ENCODE peak calls at places on chromosomes 7 and 10, in four cellular contexts. One of them, this sample, is unnamed.

GRCh38 chr7:102451371-102452054 is 13.2 kb downstream of the ALKBH4 start:
- DNase-seq in stimulated activated CD8-positive, alpha-beta memory T cell treated with anti-CD3 and anti-CD28 coated beads, Interleukin-7, amount 100 ng/mL, for 24 hours: no peak
- DNase-seq in GM12865: no peak
- DNase-seq in anterior cingulate cortex: no peak
- DNase-seq in this sample: no peak

GRCh38 chr7:153616808-153617207 is 435.4 kb upstream of the DPP6 start:
- DNase-seq in GM12865: no peak
- DNase-seq in stimulated activated CD8-positive, alpha-beta memory T cell treated with anti-CD3 and anti-CD28 coated beads, Interleukin-7, amount 100 ng/mL, for 24 hours: no peak
- DNase-seq in anterior cingulate cortex: no peak
- DNase-seq in this sample: no peak

GRCh38 chr7:21934824-21935223 is 10.9 kb downstream of the CDCA7L start:
- DNase-seq in GM12865: no peak
- DNase-seq in stimulated activated CD8-positive, alpha-beta memory T cell treated with anti-CD3 and anti-CD28 coated beads, Interleukin-7, amount 100 ng/mL, for 24 hours: no peak
- DNase-seq in anterior cingulate cortex: no peak
- DNase-seq in this sample: no peak

GRCh38 chr7:11795231-11795630 is 36.8 kb downstream of the THSD7A start:
- DNase-seq in GM12865: no peak
- DNase-seq in stimulated activated CD8-positive, alpha-beta memory T cell treated with anti-CD3 and anti-CD28 coated beads, Interleukin-7, amount 100 ng/mL, for 24 hours: no peak
- DNase-seq in anterior cingulate cortex: no peak
- DNase-seq in this sample: no peak

GRCh38 chr7:133851416-133851815 is 275.7 kb upstream of the LRGUK start:
- DNase-seq in GM12865: no peak
- DNase-seq in stimulated activated CD8-positive, alpha-beta memory T cell treated with anti-CD3 and anti-CD28 coated beads, Interleukin-7, amount 100 ng/mL, for 24 hours: no peak
- DNase-seq in anterior cingulate cortex: no peak
- DNase-seq in this sample: no peak

GRCh38 chr10:103502849-103503660 is 9.6 kb downstream of the NEURL1 start:
- DNase-seq in GM12865: no peak
- DNase-seq in stimulated activated CD8-positive, alpha-beta memory T cell treated with anti-CD3 and anti-CD28 coated beads, Interleukin-7, amount 100 ng/mL, for 24 hours: no peak
- DNase-seq in anterior cingulate cortex: peak
- DNase-seq in this sample: no peak

GRCh38 chr10:71138126-71138860 is 74.1 kb upstream of the UNC5B start:
- DNase-seq in stimulated activated CD8-positive, alpha-beta memory T cell treated with anti-CD3 and anti-CD28 coated beads, Interleukin-7, amount 100 ng/mL, for 24 hours: no peak
- DNase-seq in anterior cingulate cortex: no peak
- DNase-seq in GM12865: no peak
- DNase-seq in this sample: no peak

GRCh38 chr7:13024323-13024722 is 336.9 kb downstream of the ARL4A start:
- DNase-seq in GM12865: no peak
- DNase-seq in stimulated activated CD8-positive, alpha-beta memory T cell treated with anti-CD3 and anti-CD28 coated beads, Interleukin-7, amount 100 ng/mL, for 24 hours: no peak
- DNase-seq in anterior cingulate cortex: no peak
- DNase-seq in this sample: no peak

GRCh38 chr7:149289262-149289661 is 27.3 kb downstream of the ZNF783 start:
- DNase-seq in anterior cingulate cortex: no peak
- DNase-seq in stimulated activated CD8-positive, alpha-beta memory T cell treated with anti-CD3 and anti-CD28 coated beads, Interleukin-7, amount 100 ng/mL, for 24 hours: no peak
- DNase-seq in GM12865: no peak
- DNase-seq in this sample: no peak

GRCh38 chr10:25068152-25069058 is 52.0 kb downstream of the THNSL1 start:
- DNase-seq in anterior cingulate cortex: peak
- DNase-seq in stimulated activated CD8-positive, alpha-beta memory T cell treated with anti-CD3 and anti-CD28 coated beads, Interleukin-7, amount 100 ng/mL, for 24 hours: no peak
- DNase-seq in GM12865: peak
- DNase-seq in this sample: no peak

GRCh38 chr7:555551-556160 is 36.0 kb upstream of the PDGFA start:
- DNase-seq in stimulated activated CD8-positive, alpha-beta memory T cell treated with anti-CD3 and anti-CD28 coated beads, Interleukin-7, amount 100 ng/mL, for 24 hours: no peak
- DNase-seq in anterior cingulate cortex: no peak
- DNase-seq in GM12865: no peak
- DNase-seq in this sample: no peak

GRCh38 chr10:17219024-17219423 is 9.0 kb upstream of the VIM start:
- DNase-seq in stimulated activated CD8-positive, alpha-beta memory T cell treated with anti-CD3 and anti-CD28 coated beads, Interleukin-7, amount 100 ng/mL, for 24 hours: no peak
- DNase-seq in GM12865: no peak
- DNase-seq in anterior cingulate cortex: no peak
- DNase-seq in this sample: no peak

GRCh38 chr7:138553805-138554204 is 93.7 kb downstream of the TRIM24 start:
- DNase-seq in GM12865: no peak
- DNase-seq in stimulated activated CD8-positive, alpha-beta memory T cell treated with anti-CD3 and anti-CD28 coated beads, Interleukin-7, amount 100 ng/mL, for 24 hours: no peak
- DNase-seq in anterior cingulate cortex: no peak
- DNase-seq in this sample: no peak

GRCh38 chr10:79583488-79584024 is 23.3 kb upstream of the SFTPA2 start:
- DNase-seq in GM12865: no peak
- DNase-seq in anterior cingulate cortex: no peak
- DNase-seq in stimulated activated CD8-positive, alpha-beta memory T cell treated with anti-CD3 and anti-CD28 coated beads, Interleukin-7, amount 100 ng/mL, for 24 hours: no peak
- DNase-seq in this sample: no peak

GRCh38 chr10:62779487-62780248 is 24.9 kb upstream of the ADO start:
- DNase-seq in anterior cingulate cortex: no peak
- DNase-seq in GM12865: peak
- DNase-seq in stimulated activated CD8-positive, alpha-beta memory T cell treated with anti-CD3 and anti-CD28 coated beads, Interleukin-7, amount 100 ng/mL, for 24 hours: peak
- DNase-seq in this sample: peak